ENCODE peak calls at places on chromosomes 7 and 10, in four cellular contexts. D, K, C and Y are unnamed samples.

GRCh38 chr7:43220250-43220649 is 107.8 kb downstream of the HECW1 start:
- DNase-seq in D (no peak), K (peak; percentile 97), C (peak; percentile 76), Y (peak; percentile 77)

GRCh38 chr10:71796749-71797405 is 23.6 kb upstream of the VSIR start:
- DNase-seq in D (no peak), K (no peak), C (no peak), Y (no peak)

GRCh38 chr7:37943905-37944736 is 23.7 kb downstream of the EPDR1 start:
- DNase-seq in D (no peak), K (no peak), C (no peak), Y (peak; percentile 18)

GRCh38 chr10:63491558-63492316 is 26.0 kb upstream of the JMJD1C start:
- DNase-seq in D (no peak), K (peak; percentile 93), C (peak; percentile 80), Y (peak; percentile 95)

GRCh38 chr7:147670759-147671158 is 919.8 kb upstream of the C7orf33 start:
- DNase-seq in D (no peak), K (no peak), C (no peak), Y (no peak)

GRCh38 chr7:135772639-135773019 is 24.0 kb upstream of the FAM180A start:
- DNase-seq in D (no peak), K (no peak), C (no peak), Y (no peak)

GRCh38 chr7:113197274-113197673 is 78.9 kb upstream of the SMIM30 start:
- DNase-seq in D (no peak), K (peak; percentile 85), C (peak; percentile 87), Y (peak; percentile 86)

GRCh38 chr10:54130394-54130793 is 670.6 kb downstream of the PCDH15 start:
- DNase-seq in D (no peak), K (no peak), C (no peak), Y (no peak)

GRCh38 chr10:80509403-80510161 is 28.1 kb upstream of the SH2D4B start:
- DNase-seq in D (no peak), K (peak; percentile 83), C (peak; percentile 91), Y (peak; percentile 89)

GRCh38 chr7:55527314-55527713 is 45.0 kb downstream of the VOPP1 start:
- DNase-seq in D (no peak), K (no peak), C (no peak), Y (no peak)

GRCh38 chr10:5996696-5997095 is 19.4 kb upstream of the IL15RA start:
- DNase-seq in D (no peak), K (no peak), C (no peak), Y (no peak)

GRCh38 chr10:67609996-67610793 is 85.8 kb downstream of the CTNNA3 start:
- DNase-seq in D (no peak), K (no peak), C (peak; percentile 60), Y (peak; percentile 41)

GRCh38 chr10:115654961-115655360 is 561.8 kb downstream of the ATRNL1 start:
- DNase-seq in D (no peak), K (peak; percentile 36), C (peak; percentile 82), Y (no peak)

GRCh38 chr7:55366461-55367138 is 1.5 kb downstream of the LANCL2 start:
- DNase-seq in D (no peak), K (no peak), C (no peak), Y (peak; percentile 11)

GRCh38 chr10:114925675-114926204 is 12.3 kb upstream of the TRUB1 start:
- DNase-seq in D (no peak), K (peak; percentile 53), C (peak; percentile 3), Y (peak; percentile 60)

GRCh38 chr10:1400129-1400865 is 337.0 kb downstream of the ADARB2 start:
- DNase-seq in D (peak; percentile 9), K (no peak), C (no peak), Y (no peak)

GRCh38 chr10:122263971-122264370 is 7.1 kb upstream of the BTBD16 start:
- DNase-seq in D (no peak), K (peak; percentile 75), C (peak; percentile 82), Y (peak; percentile 91)

GRCh38 chr10:3570855-3571266 is 214.1 kb downstream of the KLF6 start:
- DNase-seq in D (no peak), K (no peak), C (no peak), Y (peak; percentile 37)

GRCh38 chr7:124201768-124202349 is 169.0 kb upstream of the TMEM229A start:
- DNase-seq in D (no peak), K (no peak), C (peak; percentile 28), Y (peak; percentile 16)

GRCh38 chr7:142345817-142346216 is 88.0 kb upstream of the PRSS58 start:
- DNase-seq in D (no peak), K (no peak), C (no peak), Y (no peak)

GRCh38 chr7:6641305-6642035 is 4.4 kb downstream of the ZNF316 start:
- DNase-seq in D (no peak), K (no peak), C (no peak), Y (no peak)

GRCh38 chr10:98374176-98374969 is 40.6 kb downstream of the PYROXD2 start:
- DNase-seq in D (no peak), K (peak; percentile 88), C (peak; percentile 82), Y (peak; percentile 43)

GRCh38 chr7:55569269-55569663 is 3.0 kb downstream of the VOPP1 start:
- DNase-seq in D (no peak), K (no peak), C (no peak), Y (no peak)

GRCh38 chr10:42801135-42801534 is 18.5 kb downstream of the BMS1 start:
- DNase-seq in D (no peak), K (peak; percentile 4), C (peak; percentile 25), Y (no peak)